ENCODE peak calls at places on chromosomes 4 and X, in six cellular contexts. One of them, this sample, is unnamed.

GRCh38 chr4:101066586-101066985 is 280.7 kb downstream of the PPP3CA start:
- DNase-seq in prostate gland: no peak
- DNase-seq in mesendoderm: no peak
- DNase-seq in upper lobe of right lung: no peak
- DNase-seq in GM12865: no peak
- DNase-seq in coronary artery: no peak
- DNase-seq in this sample: no peak

GRCh38 chr4:6885953-6886557 is 23.6 kb upstream of the TBC1D14 start:
- DNase-seq in coronary artery: peak
- DNase-seq in mesendoderm: peak
- DNase-seq in upper lobe of right lung: peak
- DNase-seq in prostate gland: no peak
- DNase-seq in GM12865: peak
- DNase-seq in this sample: peak

GRCh38 chr4:26263165-26263564 is 57.6 kb upstream of the RBPJ start:
- DNase-seq in GM12865: peak
- DNase-seq in prostate gland: no peak
- DNase-seq in coronary artery: no peak
- DNase-seq in mesendoderm: peak
- DNase-seq in upper lobe of right lung: no peak
- DNase-seq in this sample: no peak

GRCh38 chr4:69025191-69025998 is 70.9 kb upstream of the UGT2B7 start:
- DNase-seq in mesendoderm: peak
- DNase-seq in upper lobe of right lung: no peak
- DNase-seq in GM12865: peak
- DNase-seq in prostate gland: no peak
- DNase-seq in coronary artery: no peak
- DNase-seq in this sample: no peak

GRCh38 chrX:130118941-130119640 is 8.8 kb upstream of the ELF4 start:
- DNase-seq in mesendoderm: no peak
- DNase-seq in prostate gland: no peak
- DNase-seq in upper lobe of right lung: no peak
- DNase-seq in GM12865: no peak
- DNase-seq in coronary artery: no peak
- DNase-seq in this sample: no peak

GRCh38 chr4:86019362-86019761 is 340.5 kb downstream of the MAPK10 start:
- DNase-seq in GM12865: no peak
- DNase-seq in mesendoderm: no peak
- DNase-seq in prostate gland: no peak
- DNase-seq in coronary artery: no peak
- DNase-seq in upper lobe of right lung: no peak
- DNase-seq in this sample: no peak

GRCh38 chr4:64330143-64330542 is 79.1 kb downstream of the TECRL start:
- DNase-seq in upper lobe of right lung: no peak
- DNase-seq in mesendoderm: no peak
- DNase-seq in prostate gland: no peak
- DNase-seq in GM12865: no peak
- DNase-seq in coronary artery: no peak
- DNase-seq in this sample: no peak

GRCh38 chrX:84501798-84502628 is at the start of gene HDX:
- DNase-seq in prostate gland: peak
- DNase-seq in upper lobe of right lung: peak
- DNase-seq in mesendoderm: peak
- DNase-seq in GM12865: peak
- DNase-seq in coronary artery: peak
- DNase-seq in this sample: peak

GRCh38 chrX:154900323-154900722 is 14.2 kb downstream of the F8A1 start:
- DNase-seq in mesendoderm: no peak
- DNase-seq in prostate gland: no peak
- DNase-seq in GM12865: no peak
- DNase-seq in upper lobe of right lung: no peak
- DNase-seq in coronary artery: no peak
- DNase-seq in this sample: no peak

GRCh38 chr4:108168213-108168671 is 490 bp downstream of the LEF1 start:
- DNase-seq in GM12865: no peak
- DNase-seq in prostate gland: no peak
- DNase-seq in coronary artery: no peak
- DNase-seq in mesendoderm: no peak
- DNase-seq in upper lobe of right lung: no peak
- DNase-seq in this sample: no peak

GRCh38 chr4:123104275-123104674 is 181.9 kb upstream of the NUDT6 start:
- DNase-seq in upper lobe of right lung: no peak
- DNase-seq in coronary artery: no peak
- DNase-seq in prostate gland: no peak
- DNase-seq in mesendoderm: no peak
- DNase-seq in GM12865: no peak
- DNase-seq in this sample: no peak

GRCh38 chrX:121135488-121136207 is 88.2 kb downstream of the GLUD2 start:
- DNase-seq in mesendoderm: no peak
- DNase-seq in prostate gland: no peak
- DNase-seq in coronary artery: no peak
- DNase-seq in upper lobe of right lung: no peak
- DNase-seq in GM12865: no peak
- DNase-seq in this sample: no peak

GRCh38 chrX:68826113-68826980 is 2.5 kb upstream of the EFNB1 start:
- DNase-seq in upper lobe of right lung: no peak
- DNase-seq in coronary artery: peak
- DNase-seq in prostate gland: no peak
- DNase-seq in mesendoderm: no peak
- DNase-seq in GM12865: no peak
- DNase-seq in this sample: no peak

GRCh38 chr4:121168865-121169281 is 4.8 kb upstream of the TNIP3 start:
- DNase-seq in mesendoderm: no peak
- DNase-seq in coronary artery: no peak
- DNase-seq in prostate gland: no peak
- DNase-seq in GM12865: peak
- DNase-seq in upper lobe of right lung: no peak
- DNase-seq in this sample: no peak

GRCh38 chr4:149785686-149786431 is 29.8 kb downstream of the IQCM start:
- DNase-seq in prostate gland: no peak
- DNase-seq in coronary artery: no peak
- DNase-seq in mesendoderm: peak
- DNase-seq in GM12865: no peak
- DNase-seq in upper lobe of right lung: no peak
- DNase-seq in this sample: no peak

GRCh38 chr4:186227744-186228513 is 622 bp downstream of the KLKB1 start:
- DNase-seq in mesendoderm: no peak
- DNase-seq in prostate gland: no peak
- DNase-seq in coronary artery: no peak
- DNase-seq in GM12865: no peak
- DNase-seq in upper lobe of right lung: no peak
- DNase-seq in this sample: no peak

GRCh38 chrX:96763608-96764007 is 79.0 kb downstream of the DIAPH2 start:
- DNase-seq in prostate gland: no peak
- DNase-seq in upper lobe of right lung: no peak
- DNase-seq in mesendoderm: peak
- DNase-seq in coronary artery: no peak
- DNase-seq in GM12865: no peak
- DNase-seq in this sample: no peak

GRCh38 chr4:9762823-9763475 is 18.5 kb upstream of the DRD5 start:
- DNase-seq in upper lobe of right lung: no peak
- DNase-seq in coronary artery: no peak
- DNase-seq in mesendoderm: peak
- DNase-seq in prostate gland: peak
- DNase-seq in GM12865: peak
- DNase-seq in this sample: no peak

GRCh38 chr4:115920637-115921036 is 807.2 kb upstream of the NDST4 start:
- DNase-seq in prostate gland: no peak
- DNase-seq in GM12865: no peak
- DNase-seq in coronary artery: no peak
- DNase-seq in upper lobe of right lung: no peak
- DNase-seq in mesendoderm: no peak
- DNase-seq in this sample: no peak

GRCh38 chrX:38612281-38612680 is 50.9 kb downstream of the TSPAN7 start:
- DNase-seq in upper lobe of right lung: no peak
- DNase-seq in GM12865: no peak
- DNase-seq in prostate gland: no peak
- DNase-seq in mesendoderm: no peak
- DNase-seq in coronary artery: no peak
- DNase-seq in this sample: no peak

GRCh38 chr4:53721276-53721675 is 130.0 kb upstream of the LNX1 start:
- DNase-seq in coronary artery: no peak
- DNase-seq in upper lobe of right lung: no peak
- DNase-seq in GM12865: no peak
- DNase-seq in prostate gland: no peak
- DNase-seq in mesendoderm: no peak
- DNase-seq in this sample: no peak

GRCh38 chr4:10731162-10731561 is 46.6 kb upstream of the CLNK start:
- DNase-seq in GM12865: peak
- DNase-seq in mesendoderm: no peak
- DNase-seq in upper lobe of right lung: no peak
- DNase-seq in coronary artery: no peak
- DNase-seq in prostate gland: no peak
- DNase-seq in this sample: no peak

DNA sequence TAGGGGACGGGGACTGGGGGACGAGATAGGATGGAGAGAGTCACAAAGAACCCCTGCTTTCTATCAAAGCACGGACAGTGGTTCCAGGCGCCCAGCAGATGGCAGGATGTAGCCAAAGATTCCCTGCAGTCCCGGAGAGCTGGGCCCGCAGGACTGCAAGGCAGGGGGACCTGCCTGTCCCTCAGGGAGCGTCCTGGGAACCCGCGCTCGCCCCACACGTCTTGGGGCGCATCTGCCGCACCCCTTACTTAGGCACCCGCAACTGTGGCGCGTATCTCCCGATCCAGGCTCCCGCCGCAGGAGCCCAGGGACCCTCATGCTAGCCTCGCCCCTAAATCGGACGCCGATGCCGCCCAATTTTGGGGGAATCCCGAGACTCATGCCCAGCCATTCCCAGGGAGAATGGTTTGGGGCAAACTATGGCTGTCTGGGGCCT is 742 bp upstream of the STK32B start:
- DNase-seq in GM12865: peak
- DNase-seq in upper lobe of right lung: peak
- DNase-seq in mesendoderm: peak
- DNase-seq in coronary artery: peak
- DNase-seq in prostate gland: peak
- DNase-seq in this sample: peak
- H3K4me3 ChIP-seq in GM12865: no peak
- H3K4me3 ChIP-seq in upper lobe of right lung: peak
- H3K4me3 ChIP-seq in mesendoderm: no peak
- H3K4me3 ChIP-seq in coronary artery: peak
- H3K4me3 ChIP-seq in prostate gland: peak
- H3K4me3 ChIP-seq in this sample: peak

GRCh38 chr4:102606261-102606660 is 105.1 kb downstream of the NFKB1 start:
- DNase-seq in mesendoderm: no peak
- DNase-seq in GM12865: no peak
- DNase-seq in prostate gland: no peak
- DNase-seq in upper lobe of right lung: no peak
- DNase-seq in coronary artery: no peak
- DNase-seq in this sample: no peak
- H3K4me3 ChIP-seq in mesendoderm: no peak
- H3K4me3 ChIP-seq in GM12865: no peak
- H3K4me3 ChIP-seq in prostate gland: no peak
- H3K4me3 ChIP-seq in upper lobe of right lung: no peak
- H3K4me3 ChIP-seq in coronary artery: no peak
- H3K4me3 ChIP-seq in this sample: no peak

DNA sequence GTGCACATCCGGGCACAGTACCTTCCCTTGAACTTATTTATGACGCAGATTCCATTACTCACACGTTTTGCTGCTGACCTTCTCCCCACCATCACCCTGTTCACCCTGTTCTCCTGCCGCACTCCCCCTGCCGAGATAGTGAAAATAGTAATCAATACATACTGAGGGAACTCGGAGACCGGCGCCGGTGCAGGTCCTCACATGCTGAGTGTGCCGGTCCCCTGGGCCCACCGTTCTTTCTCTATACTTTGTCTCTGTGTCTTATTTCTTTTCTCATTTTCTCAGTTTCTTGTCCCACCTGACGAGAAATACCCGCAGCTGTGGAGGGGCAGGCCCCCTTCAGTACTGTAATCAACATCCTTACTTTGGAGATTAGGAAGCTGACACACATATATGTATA is 1337.1 kb upstream of the PABPC4L start:
- DNase-seq in coronary artery: no peak
- DNase-seq in upper lobe of right lung: no peak
- DNase-seq in mesendoderm: no peak
- DNase-seq in GM12865: no peak
- DNase-seq in prostate gland: no peak
- DNase-seq in this sample: no peak
- H3K4me3 ChIP-seq in coronary artery: no peak
- H3K4me3 ChIP-seq in upper lobe of right lung: no peak
- H3K4me3 ChIP-seq in mesendoderm: no peak
- H3K4me3 ChIP-seq in GM12865: no peak
- H3K4me3 ChIP-seq in prostate gland: no peak
- H3K4me3 ChIP-seq in this sample: no peak

GRCh38 chrX:107773906-107774435 is 1.6 kb downstream of the TSC22D3 start:
- DNase-seq in GM12865: no peak
- DNase-seq in upper lobe of right lung: no peak
- DNase-seq in prostate gland: no peak
- DNase-seq in mesendoderm: no peak
- DNase-seq in coronary artery: no peak
- DNase-seq in this sample: no peak

GRCh38 chrX:107775734-107776511 is at the start of gene TSC22D3:
- DNase-seq in upper lobe of right lung: peak
- DNase-seq in prostate gland: peak
- DNase-seq in GM12865: peak
- DNase-seq in coronary artery: peak
- DNase-seq in mesendoderm: peak
- DNase-seq in this sample: peak

GRCh38 chrX:107775000-107775733 is 420 bp downstream of the TSC22D3 start:
- DNase-seq in upper lobe of right lung: no peak
- DNase-seq in mesendoderm: no peak
- DNase-seq in GM12865: no peak
- DNase-seq in prostate gland: no peak
- DNase-seq in coronary artery: no peak
- DNase-seq in this sample: no peak

GRCh38 chrX:107777536-107777832 is at the start of gene NCBP2L:
- DNase-seq in prostate gland: no peak
- DNase-seq in GM12865: no peak
- DNase-seq in coronary artery: no peak
- DNase-seq in upper lobe of right lung: no peak
- DNase-seq in mesendoderm: no peak
- DNase-seq in this sample: no peak

DNA sequence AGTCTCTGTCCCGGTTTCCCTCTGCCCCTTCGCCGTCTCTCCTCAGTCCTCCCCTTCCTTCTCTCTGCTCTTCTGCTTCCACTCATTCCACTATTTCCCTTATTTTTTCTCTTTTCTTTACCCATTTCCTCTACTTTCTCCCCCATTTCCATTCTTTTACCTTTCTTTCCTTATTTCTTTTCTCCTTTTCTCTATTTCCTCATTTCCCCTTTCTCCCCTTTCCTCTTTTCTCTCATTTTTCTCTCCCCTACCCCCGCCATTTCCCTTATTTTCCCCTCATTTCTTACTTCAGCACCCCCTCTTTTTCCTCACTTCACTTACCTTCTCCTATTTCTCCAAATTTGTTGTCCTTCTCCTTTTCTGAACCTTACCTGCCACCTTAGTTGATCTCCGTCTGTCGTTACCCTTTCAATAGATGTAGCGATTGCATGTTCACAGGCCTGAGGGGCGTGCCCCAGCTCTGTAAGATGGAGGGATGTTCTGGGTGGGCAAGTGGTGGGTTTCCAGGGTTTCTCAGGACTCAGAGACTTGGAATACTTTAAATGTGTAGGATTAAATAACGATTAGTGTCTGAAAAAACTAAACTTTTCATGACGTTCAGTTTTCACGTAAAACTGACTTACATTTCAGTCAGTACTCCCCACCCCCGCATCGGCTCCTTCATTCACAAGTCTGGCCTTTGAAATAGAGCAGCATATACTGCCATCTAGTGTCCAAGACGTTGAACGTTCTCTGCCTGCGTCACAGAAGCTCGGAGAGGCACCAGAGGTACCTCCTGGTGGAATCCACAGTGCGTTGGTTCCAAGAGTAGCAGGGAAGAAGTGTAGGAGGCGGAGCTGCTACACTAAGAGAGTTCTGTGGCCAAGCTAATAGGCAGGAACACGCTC is 641 bp upstream of the NCBP2L start:
- DNase-seq in mesendoderm: peak
- DNase-seq in prostate gland: peak
- DNase-seq in GM12865: peak
- DNase-seq in coronary artery: peak
- DNase-seq in upper lobe of right lung: peak
- DNase-seq in this sample: peak
- H3K4me3 ChIP-seq in mesendoderm: no peak
- H3K4me3 ChIP-seq in prostate gland: peak
- H3K4me3 ChIP-seq in GM12865: peak
- H3K4me3 ChIP-seq in coronary artery: peak
- H3K4me3 ChIP-seq in upper lobe of right lung: peak
- H3K4me3 ChIP-seq in this sample: peak

This sample was measured in heart right ventricle.